ENCODE peak calls at places on chromosomes 2 and 18, in seven cellular contexts. H is AG09319, L is sigmoid colon, O is epithelial cell of esophagus, P is fibroblast of lung, K is lower lobe of right lung, V is cardiac fibroblast. E is an unnamed sample.

GRCh38 chr2:221844966-221845365 is 272.9 kb upstream of the EPHA4 start:
- DNase-seq in P (no peak), O (no peak), H (no peak), L (no peak), V (no peak), K (no peak), E (no peak)

GRCh38 chr2:51971136-51971535 is 939.2 kb upstream of the NRXN1 start:
- DNase-seq in O (no peak), V (no peak), H (no peak), L (no peak), K (no peak), P (no peak), E (no peak)

GRCh38 chr2:54556659-54557121 is 100.6 kb downstream of the SPTBN1 start:
- DNase-seq in L (no peak), V (peak; percentile 87), H (peak; percentile 54), O (no peak), K (no peak), P (peak; percentile 95), E (no peak)

GRCh38 chr18:70149156-70149555 is 56.3 kb downstream of the RTTN start:
- DNase-seq in V (no peak), P (no peak), L (no peak), K (no peak), O (no peak), H (no peak), E (no peak)

GRCh38 chr2:40048506-40048905 is 269.4 kb upstream of the THUMPD2 start:
- DNase-seq in P (no peak), L (no peak), O (no peak), V (no peak), K (no peak), H (no peak), E (no peak)

GRCh38 chr2:99448556-99448955 is 41.3 kb downstream of the REV1 start:
- DNase-seq in V (peak; percentile 59), P (peak; percentile 77), H (no peak), L (no peak), O (peak; percentile 96), K (no peak), E (no peak)

GRCh38 chr2:64730551-64731305 is 77.0 kb upstream of the SERTAD2 start:
- DNase-seq in K (peak; percentile 51), L (peak; percentile 89), P (peak; percentile 85), O (peak; percentile 70), V (peak; percentile 84), H (peak; percentile 64), E (peak; percentile 28)

GRCh38 chr2:96950391-96951124 is 35.8 kb downstream of the FAM178B start:
- DNase-seq in P (no peak), H (no peak), V (no peak), L (peak; percentile 79), K (peak; percentile 24), O (no peak), E (no peak)

GRCh38 chr18:52190630-52191029 is 149.4 kb upstream of the DCC start:
- DNase-seq in O (no peak), P (no peak), V (no peak), L (no peak), H (no peak), K (no peak), E (no peak)

GRCh38 chr2:202261531-202261930 is 4.0 kb upstream of the NOP58 start:
- DNase-seq in P (peak; percentile 42), K (no peak), V (no peak), H (no peak), L (no peak), O (peak; percentile 54), E (no peak)

GRCh38 chr2:98381494-98381893 is 35.2 kb downstream of the CNGA3 start:
- DNase-seq in H (no peak), V (no peak), K (no peak), O (no peak), L (no peak), P (no peak), E (no peak)

GRCh38 chr2:151405376-151405775 is 4.3 kb upstream of the RIF1 start:
- DNase-seq in P (no peak), K (no peak), O (peak; percentile 67), L (no peak), H (no peak), V (no peak), E (no peak)

GRCh38 chr2:151410485-151410833 is 757 bp downstream of the RIF1 start:
- DNase-seq in L (no peak), V (peak; percentile 10), H (no peak), P (peak; percentile 25), K (peak; percentile 51), O (peak; percentile 43), E (no peak)

GRCh38 chr2:151408788-151409600 is 708 bp upstream of the RIF1 start:
- DNase-seq in L (no peak), O (no peak), K (no peak), P (no peak), H (no peak), V (no peak), E (no peak)

GRCh38 chr2:151407281-151407680 is 2.4 kb upstream of the RIF1 start:
- DNase-seq in K (no peak), V (no peak), P (no peak), H (no peak), O (no peak), L (no peak), E (no peak)

DNA sequence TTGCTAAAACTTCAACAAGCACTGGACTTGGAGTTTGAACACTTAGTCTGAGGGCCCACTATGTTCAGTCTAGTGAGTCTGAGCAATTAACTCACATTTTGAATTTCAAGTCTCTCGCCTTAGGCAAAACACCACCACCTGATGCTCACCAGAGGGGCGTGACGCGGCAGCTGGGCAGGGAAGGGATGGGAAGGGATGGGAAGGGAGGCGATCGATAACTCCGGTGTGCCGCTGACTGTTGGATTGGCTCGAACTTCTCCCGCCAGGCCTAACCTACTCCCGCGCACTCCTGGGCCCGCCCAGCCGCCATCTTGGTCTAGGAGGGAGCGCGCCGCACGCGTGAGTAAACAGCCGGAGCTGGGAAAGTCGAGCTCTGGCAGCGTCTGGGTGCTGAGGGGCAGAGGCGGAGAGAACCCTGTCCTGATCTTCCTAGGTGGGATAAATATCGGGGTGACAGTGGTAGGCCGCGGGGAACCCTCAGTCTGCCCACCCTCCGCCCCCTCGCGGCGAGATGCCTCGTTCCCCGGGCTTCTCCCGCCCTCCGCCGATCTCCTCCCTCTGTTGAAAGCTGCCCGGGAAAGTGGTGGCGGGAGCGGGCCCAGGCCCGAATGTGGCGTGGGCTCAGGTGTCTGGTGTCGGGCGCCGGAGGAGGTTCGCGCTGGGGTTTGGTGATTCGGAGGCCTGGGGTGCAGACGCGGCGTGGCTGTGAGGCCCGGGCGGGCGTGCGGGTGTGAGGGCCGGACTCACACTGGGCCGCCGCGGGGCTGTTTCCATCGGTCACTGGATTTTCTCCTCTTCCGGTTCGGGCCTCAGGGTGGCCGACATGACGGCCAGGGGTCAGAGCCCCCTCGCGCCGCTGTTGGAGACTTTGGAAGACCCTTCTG is at the start of gene RIF1:
- DNase-seq in H (peak; percentile 75), K (peak; percentile 93), L (peak; percentile 94), P (peak; percentile 95), O (peak; percentile 96), V (peak; percentile 93), E (peak; percentile 59)
- TF ChIP-seq CTCF in H (peak; percentile 78), K (peak; percentile 67), L (peak; percentile 80), P (peak; percentile 67), O (peak; percentile 63), V (peak; percentile 79), E (peak; percentile 70)

GRCh38 chr2:2095360-2096093 is 235.5 kb downstream of the MYT1L start:
- DNase-seq in L (no peak), P (no peak), H (no peak), O (no peak), K (no peak), V (no peak), E (no peak)
- TF ChIP-seq CTCF in L (no peak), P (no peak), H (no peak), O (no peak), K (no peak), V (no peak), E (no peak)

GRCh38 chr2:47536696-47537095 is 133.7 kb downstream of the MSH2 start:
- DNase-seq in H (no peak), P (peak; percentile 67), V (no peak), O (no peak), K (no peak), L (no peak), E (no peak)

GRCh38 chr2:47541848-47542450 is 139.0 kb downstream of the MSH2 start:
- DNase-seq in P (no peak), V (no peak), L (peak; percentile 41), O (no peak), H (no peak), K (no peak), E (no peak)

GRCh38 chr2:47535073-47535472 is 132.1 kb downstream of the MSH2 start:
- DNase-seq in O (no peak), P (no peak), V (no peak), H (no peak), K (no peak), L (no peak), E (no peak)

GRCh38 chr2:47535991-47536390 is 133.0 kb downstream of the MSH2 start:
- DNase-seq in V (peak; percentile 48), L (no peak), H (no peak), O (no peak), P (peak; percentile 32), K (no peak), E (no peak)

GRCh38 chr2:47539228-47539627 is 136.3 kb downstream of the MSH2 start:
- DNase-seq in P (no peak), L (no peak), H (no peak), V (no peak), K (no peak), O (no peak), E (no peak)
- TF ChIP-seq CTCF in P (no peak), L (no peak), H (no peak), V (peak; percentile 45), K (no peak), O (peak; percentile 19), E (no peak)

GRCh38 chr2:150421252-150421651 is 66.2 kb downstream of the RND3 start:
- DNase-seq in V (no peak), H (no peak), P (no peak), K (no peak), O (no peak), L (no peak), E (no peak)

GRCh38 chr2:150426315-150426714 is 61.2 kb downstream of the RND3 start:
- DNase-seq in H (no peak), O (no peak), K (no peak), V (no peak), P (peak; percentile 10), L (no peak), E (no peak)

GRCh38 chr2:150426724-150427123 is 60.7 kb downstream of the RND3 start:
- DNase-seq in L (no peak), V (no peak), P (no peak), K (no peak), O (no peak), H (no peak), E (no peak)

GRCh38 chr2:150424361-150424760 is 63.1 kb downstream of the RND3 start:
- DNase-seq in P (peak; percentile 10), H (no peak), L (no peak), V (no peak), K (no peak), O (no peak), E (no peak)

DNA sequence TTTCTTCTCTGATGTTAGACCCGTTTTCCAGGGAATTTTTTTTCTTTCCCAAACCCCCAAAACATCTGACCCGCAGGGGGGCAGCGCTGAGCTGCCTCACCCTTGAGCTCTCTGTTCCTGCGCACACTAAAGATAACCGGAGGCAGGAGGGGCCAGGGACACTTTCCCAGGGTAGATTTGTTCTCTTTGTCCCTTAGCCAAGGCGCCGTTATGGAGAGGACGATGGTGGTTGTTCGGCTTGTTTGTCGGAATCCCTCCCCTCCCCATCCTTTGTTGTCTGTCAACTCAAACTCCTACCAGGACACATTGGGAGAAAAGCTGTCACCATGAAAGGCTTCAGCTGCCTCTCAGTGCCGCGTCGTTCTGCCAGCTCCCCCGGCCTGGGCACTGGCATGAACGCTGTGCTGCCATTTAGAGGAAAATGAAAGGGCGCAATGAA is 62.3 kb downstream of the RND3 start:
- DNase-seq in K (no peak), P (peak; percentile 54), H (no peak), O (peak; percentile 3), V (peak; percentile 23), L (no peak), E (no peak)
- TF ChIP-seq CTCF in K (peak; percentile 16), P (no peak), H (no peak), O (peak; percentile 24), V (peak; percentile 41), L (no peak), E (no peak)